ENCODE peak calls at places on chromosomes 16 and 17, in ten cellular contexts. H is fibroblast of mammary gland, W is HFF-Myc, K is lower leg skin, C is prostate gland, M is omental fat pad, R is breast epithelium, I is uterus, B is Calu3, V is A549. E is an unnamed sample.

GRCh38 chr17:67441052-67441738 is 64.1 kb downstream of the PITPNC1 start:
- DNase-seq in H (peak), W (peak), K (peak), C (no peak), M (no peak), R (no peak), I (no peak), B (no peak), V (peak), E (peak)

GRCh38 chr17:44581868-44582267 is 24.6 kb downstream of the FZD2 start:
- DNase-seq in H (peak), W (no peak), K (no peak), C (no peak), M (no peak), R (no peak), I (no peak), B (peak), V (peak), E (no peak)

GRCh38 chr16:84245933-84246678 is 6.3 kb upstream of the KCNG4 start:
- DNase-seq in H (no peak), W (no peak), K (no peak), C (no peak), M (no peak), R (no peak), I (no peak), B (no peak), V (no peak), E (no peak)

GRCh38 chr16:78441298-78441697 is 341.8 kb downstream of the WWOX start:
- DNase-seq in H (no peak), W (no peak), K (no peak), C (no peak), M (no peak), R (no peak), I (no peak), B (no peak), V (no peak), E (no peak)

GRCh38 chr16:6008656-6009055 is 911.1 kb upstream of the EEF2KMT start:
- DNase-seq in H (no peak), W (no peak), K (no peak), C (no peak), M (no peak), R (no peak), I (no peak), B (no peak), V (no peak), E (no peak)

GRCh38 chr16:81237282-81237681 is 1.2 kb upstream of the BCO1 start:
- DNase-seq in H (peak), W (no peak), K (peak), C (peak), M (no peak), R (peak), I (peak), B (no peak), V (no peak), E (no peak)

GRCh38 chr16:86478779-86479178 is 31.5 kb upstream of the FOXF1 start:
- DNase-seq in H (no peak), W (no peak), K (no peak), C (no peak), M (no peak), R (no peak), I (no peak), B (no peak), V (no peak), E (no peak)

GRCh38 chr16:70589998-70590471 is 56.3 kb upstream of the IL34 start:
- DNase-seq in H (peak), W (no peak), K (no peak), C (no peak), M (peak), R (no peak), I (peak), B (peak), V (peak), E (no peak)

GRCh38 chr16:68064791-68065365 is 20.3 kb upstream of the NFATC3 start:
- DNase-seq in H (peak), W (no peak), K (peak), C (peak), M (no peak), R (no peak), I (peak), B (peak), V (peak), E (peak)

GRCh38 chr16:55217392-55217791 is 106.6 kb upstream of the IRX6 start:
- DNase-seq in H (no peak), W (no peak), K (no peak), C (no peak), M (no peak), R (no peak), I (no peak), B (no peak), V (no peak), E (no peak)

GRCh38 chr17:8837438-8838075 is 29.9 kb downstream of the PIK3R6 start:
- DNase-seq in H (peak), W (no peak), K (no peak), C (no peak), M (no peak), R (no peak), I (no peak), B (peak), V (no peak), E (no peak)

GRCh38 chr16:47467501-47467900 is 6.4 kb downstream of the PHKB start:
- DNase-seq in H (no peak), W (no peak), K (no peak), C (no peak), M (no peak), R (no peak), I (no peak), B (no peak), V (no peak), E (no peak)

GRCh38 chr17:307741-308507 is 44.7 kb downstream of the RPH3AL start:
- DNase-seq in H (no peak), W (no peak), K (no peak), C (no peak), M (no peak), R (no peak), I (peak), B (no peak), V (no peak), E (no peak)

GRCh38 chr17:63589646-63590045 is 11.0 kb upstream of the TACO1 start:
- DNase-seq in H (no peak), W (no peak), K (no peak), C (no peak), M (no peak), R (no peak), I (no peak), B (no peak), V (no peak), E (no peak)

GRCh38 chr17:40883031-40883430 is 2.0 kb downstream of the KRT20 start:
- DNase-seq in H (no peak), W (no peak), K (no peak), C (no peak), M (no peak), R (no peak), I (no peak), B (no peak), V (no peak), E (no peak)

GRCh38 chr17:63707151-63707550 is 7.2 kb upstream of the LIMD2 start:
- DNase-seq in H (no peak), W (no peak), K (no peak), C (no peak), M (no peak), R (no peak), I (no peak), B (no peak), V (no peak), E (no peak)

GRCh38 chr16:54316095-54316494 is 29.5 kb upstream of the IRX3 start:
- DNase-seq in H (no peak), W (no peak), K (no peak), C (no peak), M (no peak), R (no peak), I (no peak), B (no peak), V (no peak), E (no peak)

GRCh38 chr16:56632160-56632847 is at the start of gene MT1M:
- DNase-seq in H (no peak), W (no peak), K (peak), C (peak), M (no peak), R (no peak), I (peak), B (no peak), V (no peak), E (no peak)

GRCh38 chr17:41523225-41523593 is 4.5 kb upstream of the KRT15 start:
- DNase-seq in H (no peak), W (no peak), K (no peak), C (no peak), M (no peak), R (no peak), I (no peak), B (no peak), V (no peak), E (no peak)

GRCh38 chr16:64590516-64590915 is 531.3 kb downstream of the CDH11 start:
- DNase-seq in H (peak), W (no peak), K (no peak), C (no peak), M (no peak), R (no peak), I (no peak), B (no peak), V (no peak), E (no peak)

GRCh38 chr17:17391575-17392370 is 85.0 kb upstream of the MED9 start:
- DNase-seq in H (no peak), W (no peak), K (no peak), C (no peak), M (no peak), R (no peak), I (no peak), B (no peak), V (no peak), E (no peak)

GRCh38 chr17:7486181-7486580 is 2.0 kb downstream of the POLR2A start:
- DNase-seq in H (peak), W (no peak), K (no peak), C (no peak), M (no peak), R (no peak), I (no peak), B (no peak), V (no peak), E (no peak)

GRCh38 chr16:88626646-88627045 is 11.7 kb upstream of the IL17C start:
- DNase-seq in H (no peak), W (no peak), K (no peak), C (no peak), M (no peak), R (no peak), I (no peak), B (no peak), V (no peak), E (no peak)
- TF ChIP-seq CTCF in H (no peak), W (no peak), K (no peak), C (no peak), M (no peak), R (no peak), I (no peak), B (no peak), V (no peak), E (no peak)

GRCh38 chr16:19884021-19884485 is 595 bp downstream of the GPRC5B start:
- DNase-seq in H (no peak), W (no peak), K (no peak), C (no peak), M (no peak), R (no peak), I (peak), B (peak), V (no peak), E (no peak)

GRCh38 chr16:19884611-19885455 is at the start of gene GPRC5B:
- DNase-seq in H (no peak), W (no peak), K (peak), C (peak), M (no peak), R (no peak), I (peak), B (peak), V (peak), E (no peak)

GRCh38 chr16:19883296-19883951 is 1.2 kb downstream of the GPRC5B start:
- DNase-seq in H (no peak), W (no peak), K (peak), C (no peak), M (no peak), R (no peak), I (peak), B (peak), V (no peak), E (no peak)

GRCh38 chr16:19886061-19886792 is 1.6 kb upstream of the GPRC5B start:
- DNase-seq in H (peak), W (peak), K (peak), C (peak), M (peak), R (peak), I (peak), B (peak), V (peak), E (peak)

DNA sequence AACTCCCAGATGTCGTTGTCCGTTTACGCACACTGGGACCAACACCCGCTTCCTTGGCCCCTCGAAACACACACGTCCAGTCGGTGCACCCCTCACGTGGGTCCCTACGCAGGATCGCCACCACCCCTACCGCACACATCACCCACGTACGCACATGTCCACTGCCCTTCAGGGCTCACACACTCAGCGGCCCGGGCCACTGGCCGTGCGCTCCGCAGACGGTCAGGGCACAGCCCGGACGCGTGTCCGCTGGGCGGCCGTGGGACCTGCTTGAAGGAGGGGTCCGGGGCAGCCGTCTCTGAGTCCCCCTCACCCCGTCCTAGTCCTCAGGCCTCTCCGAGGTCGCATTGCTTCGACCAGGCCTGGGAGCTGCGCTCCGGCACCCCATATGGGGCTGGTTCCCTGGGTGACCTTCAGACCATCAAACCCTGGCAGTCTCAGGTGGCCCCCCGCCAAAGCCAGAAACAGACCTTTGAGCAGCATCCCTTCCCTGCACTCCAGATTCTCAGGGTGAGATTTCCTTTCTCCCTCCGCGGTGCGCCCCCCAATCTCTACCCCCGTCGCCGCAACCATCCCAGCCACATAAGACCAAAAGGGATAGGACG is 910 bp upstream of the GPRC5B start:
- DNase-seq in H (no peak), W (no peak), K (no peak), C (no peak), M (no peak), R (no peak), I (peak), B (no peak), V (no peak), E (no peak)
- TF ChIP-seq CTCF in H (no peak), W (no peak), K (no peak), C (no peak), M (no peak), R (no peak), I (no peak), B (no peak), V (no peak), E (no peak)

DNA sequence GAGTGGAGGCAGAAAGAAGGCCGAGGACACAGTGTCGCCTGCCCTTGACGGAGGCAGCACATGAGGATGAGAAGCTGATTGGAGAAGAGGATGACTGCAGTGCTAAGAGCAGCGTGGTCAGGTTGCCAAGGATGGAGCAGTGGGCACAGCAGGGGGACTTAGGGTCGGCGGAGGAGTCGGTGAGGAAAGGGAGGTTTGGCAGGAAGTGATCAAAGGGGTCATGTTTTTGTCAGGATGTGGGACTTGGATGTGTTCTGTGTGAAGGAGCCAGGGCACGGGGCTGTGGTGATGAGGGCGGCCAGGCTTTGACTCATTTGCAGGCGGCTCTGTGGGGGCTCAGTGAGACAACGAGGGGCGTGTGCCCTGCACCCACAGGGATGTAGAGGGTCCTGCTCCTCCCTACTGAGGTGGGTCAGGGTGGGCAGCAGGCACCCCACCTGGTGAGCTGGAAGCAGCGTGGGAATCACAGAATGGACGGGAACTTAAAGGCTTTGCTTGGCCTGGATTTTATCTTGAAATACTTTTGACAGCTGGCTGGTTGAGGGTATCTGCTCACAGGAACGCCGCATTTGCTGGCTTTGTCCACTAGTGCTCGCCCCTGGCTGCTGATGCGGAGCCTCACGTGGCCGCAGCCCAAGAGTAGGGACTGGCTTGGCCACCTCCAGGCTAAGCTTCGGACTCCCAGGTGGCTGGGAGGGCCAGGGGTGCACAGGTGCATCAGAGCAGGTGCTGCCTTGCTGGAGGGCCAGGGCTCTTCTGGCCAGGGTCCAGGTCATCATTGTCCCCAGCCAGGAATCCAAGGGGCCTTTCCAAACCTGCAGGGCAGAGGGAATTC is 6.0 kb downstream of the MPG start:
- DNase-seq in H (peak), W (no peak), K (no peak), C (no peak), M (no peak), R (no peak), I (no peak), B (no peak), V (no peak), E (no peak)
- TF ChIP-seq CTCF in H (no peak), W (no peak), K (no peak), C (no peak), M (no peak), R (no peak), I (no peak), B (no peak), V (no peak), E (no peak)

GRCh38 chr17:65918921-65919546 is 272.9 kb downstream of the CEP112 start:
- DNase-seq in H (no peak), W (no peak), K (no peak), C (no peak), M (no peak), R (no peak), I (no peak), B (no peak), V (no peak), E (no peak)
- TF ChIP-seq CTCF in H (peak), W (peak), K (no peak), C (no peak), M (no peak), R (no peak), I (peak), B (no peak), V (no peak), E (no peak)

GRCh38 chr17:10021239-10021638 is 116.2 kb upstream of the RCVRN start:
- DNase-seq in H (peak), W (no peak), K (no peak), C (no peak), M (no peak), R (no peak), I (no peak), B (no peak), V (no peak), E (peak)
- TF ChIP-seq CTCF in H (no peak), W (no peak), K (no peak), C (no peak), M (no peak), R (no peak), I (no peak), B (no peak), V (no peak), E (no peak)

DNA sequence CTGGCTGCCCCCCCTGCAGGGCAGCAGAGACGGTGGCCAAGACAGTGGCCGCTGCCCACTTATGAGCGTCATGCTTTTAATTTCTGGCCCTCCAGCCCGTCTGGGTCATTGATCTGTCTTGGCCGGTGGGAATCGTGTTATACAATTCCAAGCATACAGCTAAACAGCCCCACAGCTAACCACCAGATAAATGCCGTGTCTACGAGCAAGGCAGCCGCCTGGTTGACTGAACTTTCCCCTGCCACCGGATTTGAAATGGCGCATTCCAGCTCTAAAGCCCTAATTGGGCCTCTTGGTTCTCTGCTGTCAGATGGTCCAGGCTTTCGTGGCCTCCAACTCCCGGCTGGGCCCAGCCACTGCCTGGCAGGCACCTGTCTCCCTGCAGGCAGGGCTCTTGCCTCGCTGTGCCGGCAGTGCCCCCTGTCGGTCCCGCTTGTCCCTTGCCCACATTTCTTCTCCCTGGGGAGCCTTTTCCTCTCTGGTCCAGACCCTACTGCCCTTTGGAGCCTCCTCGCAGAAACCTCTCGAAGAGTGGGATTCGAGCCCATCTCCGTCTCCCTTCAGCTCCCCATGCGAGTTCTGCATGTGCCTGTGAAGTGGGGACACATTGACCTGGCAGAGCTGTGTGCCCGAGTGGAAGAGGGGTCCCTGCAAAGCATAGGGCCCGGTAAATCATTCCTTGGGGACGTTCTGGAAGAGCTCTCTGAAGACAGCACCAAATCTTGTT is 1.8 kb upstream of the RBFOX3 start:
- DNase-seq in H (peak), W (no peak), K (no peak), C (no peak), M (no peak), R (no peak), I (no peak), B (peak), V (peak), E (no peak)
- TF ChIP-seq CTCF in H (peak), W (peak), K (no peak), C (peak), M (no peak), R (no peak), I (peak), B (peak), V (peak), E (peak)

GRCh38 chr17:49822829-49823228 is 25.0 kb downstream of the TAC4 start:
- DNase-seq in H (peak), W (peak), K (peak), C (no peak), M (no peak), R (no peak), I (peak), B (no peak), V (no peak), E (no peak)

GRCh38 chr17:49825645-49826044 is 22.2 kb downstream of the TAC4 start:
- DNase-seq in H (no peak), W (no peak), K (no peak), C (no peak), M (no peak), R (no peak), I (no peak), B (no peak), V (no peak), E (no peak)

GRCh38 chr17:49821916-49822315 is 26.0 kb downstream of the TAC4 start:
- DNase-seq in H (no peak), W (no peak), K (no peak), C (peak), M (no peak), R (no peak), I (no peak), B (peak), V (no peak), E (no peak)

GRCh38 chr17:49821466-49821865 is 26.4 kb downstream of the TAC4 start:
- DNase-seq in H (no peak), W (no peak), K (no peak), C (no peak), M (no peak), R (no peak), I (no peak), B (no peak), V (no peak), E (no peak)

DNA sequence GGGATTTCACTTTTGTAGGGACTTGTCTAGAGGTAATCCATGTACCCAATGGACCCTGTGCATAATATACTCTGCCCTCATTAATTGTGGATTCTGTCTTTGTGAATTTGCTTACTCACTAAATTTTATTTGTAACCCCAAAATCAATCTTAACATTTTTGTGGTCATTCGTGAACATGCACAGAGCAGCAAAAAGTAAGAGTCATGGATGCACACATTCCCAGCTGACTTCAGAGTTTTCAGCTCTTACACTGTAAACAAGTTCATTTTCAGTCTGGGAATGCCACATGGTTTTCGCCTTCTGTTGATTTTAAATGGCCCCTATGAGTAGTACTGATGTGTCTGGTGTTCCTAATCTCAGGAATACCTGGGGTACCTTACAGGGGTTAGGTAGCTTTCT is 24.3 kb downstream of the TAC4 start:
- DNase-seq in H (peak), W (no peak), K (no peak), C (no peak), M (no peak), R (no peak), I (no peak), B (no peak), V (no peak), E (no peak)
- TF ChIP-seq CTCF in H (no peak), W (no peak), K (no peak), C (no peak), M (no peak), R (no peak), I (no peak), B (no peak), V (no peak), E (no peak)